ENCODE peak calls at places on chromosomes 4 and X, in five cellular contexts. S, Z, F, B and D are unnamed samples. For H3K36me3, the result is how much of the 10 kb centered on the place peaks cover.

GRCh38 chrX:132401935-132402334 is 86.9 kb downstream of the MBNL3 start:
- DNase-seq in S (no peak), Z (no peak), F (no peak), B (no peak), D (no peak)

GRCh38 chr4:18842431-18842830 is 820.9 kb upstream of the LCORL start:
- DNase-seq in S (no peak), Z (no peak), F (no peak), B (no peak), D (no peak)

GRCh38 chr4:52718123-52718522 is 33.1 kb downstream of the ERVMER34-1 start:
- DNase-seq in S (no peak), Z (no peak), F (no peak), B (no peak), D (no peak)

GRCh38 chr4:8391972-8392371 is 48.6 kb downstream of the ACOX3 start:
- DNase-seq in S (peak), Z (no peak), F (peak), B (no peak), D (no peak)

GRCh38 chrX:22742174-22742573 is 257.6 kb upstream of the DDX53 start:
- DNase-seq in S (no peak), Z (no peak), F (no peak), B (no peak), D (no peak)

GRCh38 chrX:84907324-84907946 is 96.2 kb upstream of the APOOL start:
- DNase-seq in S (no peak), Z (no peak), F (no peak), B (peak), D (no peak)

GRCh38 chr4:23877758-23878229 is 12.1 kb downstream of the PPARGC1A start:
- DNase-seq in S (no peak), Z (no peak), F (peak), B (no peak), D (no peak)

GRCh38 chr4:5940470-5941203 is 47.8 kb upstream of the CRMP1 start:
- DNase-seq in S (no peak), Z (no peak), F (no peak), B (peak), D (no peak)

GRCh38 chr4:53558981-53559620 is 32.2 kb downstream of the LNX1 start:
- DNase-seq in S (no peak), Z (no peak), F (no peak), B (no peak), D (no peak)

GRCh38 chr4:112564706-112565270 is 48.8 kb upstream of the NEUROG2 start:
- DNase-seq in S (no peak), Z (no peak), F (no peak), B (no peak), D (no peak)

GRCh38 chrX:22278375-22278774 is 5.7 kb downstream of the CBLL2 start:
- DNase-seq in S (no peak), Z (no peak), F (no peak), B (no peak), D (no peak)

DNA sequence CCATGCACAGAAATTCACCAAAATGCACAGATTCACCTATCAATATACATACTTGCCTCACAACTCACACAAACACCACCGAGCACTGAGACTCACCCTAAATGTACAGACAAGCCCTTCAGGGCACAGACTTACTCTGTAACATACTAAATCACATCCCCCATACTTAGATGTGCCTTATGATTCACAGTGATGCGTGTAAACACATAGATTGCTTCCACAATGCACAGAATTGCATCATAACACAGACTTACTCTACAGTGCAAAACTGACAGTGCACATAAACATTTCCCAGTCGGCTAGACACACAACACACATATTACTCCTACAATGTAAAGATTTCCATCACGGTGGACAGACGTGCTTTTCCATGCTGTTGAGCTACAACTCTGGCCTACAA is 6.2 kb downstream of the LINC00632 start:
- DNase-seq in S (no peak), Z (no peak), F (no peak), B (no peak), D (no peak)
- H3K4me3 ChIP-seq in S (no peak), Z (no peak), F (no peak), B (no peak), D (no peak)

GRCh38 chr4:2648159-2648814 is 107.8 kb downstream of the TNIP2 start:
- DNase-seq in S (no peak), Z (no peak), F (peak), B (no peak), D (no peak)

GRCh38 chr4:2646386-2647149 is 109.6 kb downstream of the TNIP2 start:
- DNase-seq in S (no peak), Z (no peak), F (peak), B (no peak), D (no peak)

GRCh38 chr4:2647403-2648158 is 108.6 kb downstream of the TNIP2 start:
- DNase-seq in S (no peak), Z (no peak), F (peak), B (no peak), D (no peak)

GRCh38 chr4:2638730-2639129 is 102.3 kb downstream of the FAM193A start:
- DNase-seq in S (no peak), Z (no peak), F (peak), B (no peak), D (no peak)

GRCh38 chr4:2643555-2643954 is 107.1 kb downstream of the FAM193A start:
- DNase-seq in S (no peak), Z (no peak), F (peak), B (no peak), D (no peak)
- H3K36me3 ChIP-seq in S (under half), Z (half or more), F (under half), B (under half), D (half or more)

GRCh38 chr4:87679449-87680169 is 29.5 kb downstream of the DMP1 start:
- DNase-seq in S (peak), Z (no peak), F (no peak), B (peak), D (no peak)

GRCh38 chr4:87677731-87678130 is 27.7 kb downstream of the DMP1 start:
- DNase-seq in S (peak), Z (no peak), F (no peak), B (no peak), D (no peak)

GRCh38 chr4:87680271-87680670 is 30.2 kb downstream of the DMP1 start:
- DNase-seq in S (no peak), Z (no peak), F (no peak), B (peak), D (no peak)
- H3K27ac ChIP-seq in S (no peak), Z (no peak), F (no peak), B (peak), D (no peak)

DNA sequence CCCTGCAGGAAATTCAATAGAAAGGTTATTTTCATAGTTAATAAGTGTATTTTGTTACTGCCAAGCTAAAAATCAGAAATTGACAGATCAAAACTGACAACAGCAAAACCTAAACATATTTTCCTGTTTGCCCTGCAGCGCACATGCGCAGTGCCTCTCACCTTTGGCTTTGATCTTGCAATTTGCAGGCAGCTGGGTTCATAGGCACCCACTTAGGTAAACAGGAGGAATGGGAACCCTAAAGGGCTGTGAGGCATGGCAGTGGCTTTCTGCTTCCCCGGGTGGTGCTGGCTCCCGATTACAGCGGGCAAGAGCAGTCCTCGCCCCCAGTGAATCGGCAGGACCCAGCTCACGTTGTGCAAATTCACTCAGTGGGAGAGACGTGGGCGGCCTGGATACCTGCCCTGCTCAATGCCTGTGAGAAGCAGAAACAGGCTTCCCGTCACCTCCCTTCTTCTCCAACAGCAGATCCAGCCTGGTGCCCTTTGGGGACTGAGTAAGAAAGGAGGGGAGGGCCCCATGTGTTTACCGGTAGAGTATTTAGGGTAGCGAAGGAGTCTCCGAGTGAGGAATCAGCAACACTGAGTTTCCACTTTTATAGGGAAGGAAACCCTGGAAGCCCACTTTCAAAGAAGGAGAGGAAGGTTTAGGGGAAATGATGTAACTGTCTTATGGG is 25.7 kb downstream of the CCKAR start:
- DNase-seq in S (no peak), Z (no peak), F (no peak), B (no peak), D (no peak)
- H3K4me3 ChIP-seq in S (no peak), Z (no peak), F (no peak), B (no peak), D (no peak)

GRCh38 chr4:118824141-118824540 is 11.8 kb downstream of the SEC24D start:
- DNase-seq in S (no peak), Z (no peak), F (no peak), B (no peak), D (no peak)
- H3K36me3 ChIP-seq in S (under half), Z (under half), F (under half), B (under half), D (under half)

GRCh38 chrX:155718964-155719586 is 106.3 kb upstream of the TMLHE start:
- DNase-seq in S (no peak), Z (no peak), F (no peak), B (no peak), D (no peak)
- H3K27ac ChIP-seq in S (no peak), Z (no peak), F (no peak), B (no peak), D (no peak)

GRCh38 chrX:154320406-154320805 is 24.8 kb downstream of the TKTL1 start:
- DNase-seq in S (no peak), Z (no peak), F (no peak), B (no peak), D (no peak)
- H3K4me3 ChIP-seq in S (no peak), Z (no peak), F (no peak), B (no peak), D (no peak)

GRCh38 chr4:2251795-2252529 is 9.9 kb downstream of the MXD4 start:
- DNase-seq in S (peak), Z (peak), F (peak), B (no peak), D (no peak)
- H3K36me3 ChIP-seq in S (under half), Z (half or more), F (under half), B (under half), D (under half)